ENCODE peak calls at places on chromosome 6, in ten cellular contexts. Z is MCF 10A, X is nephron progenitor cell, M is heart right ventricle, P is BJ, W is dorsolateral prefrontal cortex, R is psoas muscle, K is GM13977, B is GM10248, Y is RWPE2. O is an unnamed sample.

GRCh38 chr6:127341471-127342202 is 1.8 kb downstream of the ECHDC1 start:
- DNase-seq in X (no peak), K (peak), B (peak), M (no peak), Z (no peak), P (no peak), W (no peak), Y (no peak), R (no peak), O (no peak)

GRCh38 chr6:43456737-43457126 is 1.4 kb upstream of the DLK2 start:
- DNase-seq in M (no peak), P (no peak), Y (no peak), R (no peak), X (no peak), W (peak), K (no peak), B (no peak), Z (no peak), O (no peak)

GRCh38 chr6:29653452-29654038 is 3.3 kb upstream of the MOG start:
- DNase-seq in R (no peak), P (no peak), W (peak), M (no peak), X (peak), B (peak), Z (peak), K (peak), Y (no peak), O (no peak)

GRCh38 chr6:6788394-6789020 is 200.0 kb downstream of the LY86 start:
- DNase-seq in Z (peak), B (no peak), R (no peak), K (peak), X (no peak), M (no peak), W (no peak), P (no peak), Y (no peak), O (peak)

GRCh38 chr6:28311139-28311823 is 24.7 kb downstream of the ZSCAN31 start:
- DNase-seq in M (no peak), P (no peak), B (no peak), X (no peak), W (no peak), K (no peak), R (no peak), Z (no peak), Y (no peak), O (no peak)

GRCh38 chr6:92588126-92588525 is 831.2 kb downstream of the EPHA7 start:
- DNase-seq in P (no peak), R (no peak), Y (no peak), Z (no peak), B (no peak), M (no peak), X (no peak), K (no peak), W (no peak), O (no peak)

GRCh38 chr6:147108256-147108910 is 95.8 kb upstream of the STXBP5 start:
- DNase-seq in B (no peak), X (no peak), K (no peak), R (no peak), P (no peak), M (no peak), W (no peak), Z (no peak), Y (no peak), O (no peak)

GRCh38 chr6:104958178-104958520 is 1.2 kb downstream of the LIN28B start:
- DNase-seq in Z (no peak), K (no peak), W (no peak), Y (no peak), M (no peak), X (no peak), R (no peak), B (no peak), P (no peak), O (no peak)

GRCh38 chr6:170292111-170292777 is 1.4 kb upstream of the DLL1 start:
- DNase-seq in M (no peak), P (no peak), X (no peak), K (no peak), R (no peak), W (no peak), Z (peak), Y (no peak), B (no peak), O (peak)

GRCh38 chr6:45411959-45412358 is 34.2 kb upstream of the SUPT3H start:
- DNase-seq in Y (no peak), M (no peak), R (no peak), Z (peak), K (no peak), X (no peak), P (no peak), B (no peak), W (no peak), O (no peak)

GRCh38 chr6:47563162-47563561 is 85.6 kb downstream of the CD2AP start:
- DNase-seq in P (no peak), K (no peak), Z (no peak), Y (no peak), R (no peak), B (no peak), M (no peak), W (no peak), X (no peak), O (no peak)

GRCh38 chr6:49333345-49334120 is 129.5 kb downstream of the MMUT start:
- DNase-seq in B (no peak), K (no peak), Z (peak), P (no peak), M (no peak), W (no peak), Y (no peak), R (no peak), X (no peak), O (no peak)

GRCh38 chr6:74128536-74128935 is 432.5 kb downstream of the CD109 start:
- DNase-seq in M (no peak), Z (no peak), Y (no peak), K (no peak), X (no peak), R (no peak), P (no peak), B (no peak), W (no peak), O (no peak)

GRCh38 chr6:16316741-16317251 is 78.4 kb downstream of the GMPR start:
- DNase-seq in M (no peak), W (no peak), Y (no peak), Z (peak), K (peak), X (peak), P (no peak), B (peak), R (no peak), O (no peak)

GRCh38 chr6:129184808-129185366 is 301.9 kb downstream of the LAMA2 start:
- DNase-seq in R (no peak), Z (no peak), W (no peak), X (no peak), P (no peak), M (no peak), B (no peak), K (no peak), Y (no peak), O (no peak)

GRCh38 chr6:25054469-25054868 is 118.7 kb upstream of the RIPOR2 start:
- DNase-seq in R (no peak), Z (no peak), M (no peak), W (no peak), B (peak), K (no peak), P (peak), X (no peak), Y (no peak), O (no peak)

GRCh38 chr6:159996626-159997497 is 28.0 kb downstream of the IGF2R start:
- DNase-seq in Z (no peak), P (no peak), Y (no peak), X (no peak), R (no peak), M (no peak), B (no peak), W (no peak), K (no peak), O (no peak)

GRCh38 chr6:153032255-153032882 is 29.9 kb upstream of the MTRF1L start:
- DNase-seq in P (peak), M (no peak), B (no peak), K (no peak), R (no peak), Z (peak), W (no peak), X (no peak), Y (no peak), O (no peak)

GRCh38 chr6:159988983-159989454 is 20.1 kb downstream of the IGF2R start:
- DNase-seq in K (no peak), Z (peak), W (no peak), P (no peak), Y (no peak), M (no peak), R (no peak), X (no peak), B (no peak), O (no peak)

GRCh38 chr6:18115356-18115755 is 7.1 kb downstream of the NHLRC1 start:
- DNase-seq in B (no peak), R (no peak), X (no peak), Z (no peak), M (no peak), W (no peak), P (no peak), K (no peak), Y (no peak), O (no peak)

GRCh38 chr6:149963462-149964242 is at the start of gene ULBP1:
- DNase-seq in Z (no peak), X (peak), W (peak), R (peak), M (peak), K (peak), P (peak), B (peak), Y (peak), O (peak)

GRCh38 chr6:43708857-43709653 is 21.5 kb upstream of the MRPS18A start:
- DNase-seq in M (no peak), P (peak), Y (no peak), B (no peak), K (no peak), X (no peak), R (no peak), W (no peak), Z (peak), O (peak)

GRCh38 chr6:119284861-119285521 is 64.6 kb downstream of the MAN1A1 start:
- DNase-seq in K (no peak), B (no peak), P (no peak), Z (peak), Y (no peak), R (no peak), M (no peak), W (no peak), X (no peak), O (no peak)
- TF ChIP-seq CTCF in K (peak), B (no peak), P (peak), Z (no peak), Y (peak), R (no peak), M (no peak), W (no peak), X (no peak), O (peak)

GRCh38 chr6:113291751-113292445 is 565.2 kb upstream of the MARCKS start:
- DNase-seq in M (no peak), P (no peak), Z (no peak), Y (no peak), K (no peak), W (peak), X (no peak), B (no peak), R (no peak), O (no peak)
- TF ChIP-seq CTCF in M (no peak), P (no peak), Z (no peak), Y (no peak), K (no peak), W (no peak), X (no peak), B (no peak), R (no peak), O (no peak)

DNA sequence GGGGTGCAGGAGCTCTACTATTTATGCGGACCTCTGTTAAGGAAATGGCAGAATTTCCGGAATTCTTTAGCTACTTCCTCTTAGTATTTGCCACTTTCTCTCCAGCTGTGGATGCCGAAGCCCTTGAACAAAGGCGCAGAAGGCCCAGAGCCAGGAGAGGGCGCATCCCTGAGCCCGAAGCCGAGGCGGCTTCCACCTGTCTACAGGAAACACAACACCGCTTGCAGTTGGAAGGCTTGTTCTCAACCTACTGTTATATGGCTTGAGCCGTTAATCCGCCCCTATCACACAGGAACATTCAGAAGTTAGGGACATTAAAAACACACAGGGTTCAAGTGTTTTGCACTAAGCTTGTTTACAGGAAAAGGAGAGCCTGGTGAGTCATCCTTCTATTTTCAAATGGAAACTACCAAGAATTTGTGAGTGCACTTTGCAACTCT is 417.1 kb downstream of the BCKDHB start:
- DNase-seq in Z (no peak), X (peak), K (no peak), P (no peak), Y (no peak), M (peak), W (no peak), B (no peak), R (peak), O (no peak)
- TF ChIP-seq CTCF in Z (no peak), X (no peak), K (no peak), P (no peak), Y (no peak), M (peak), W (no peak), B (no peak), R (peak), O (no peak)

DNA sequence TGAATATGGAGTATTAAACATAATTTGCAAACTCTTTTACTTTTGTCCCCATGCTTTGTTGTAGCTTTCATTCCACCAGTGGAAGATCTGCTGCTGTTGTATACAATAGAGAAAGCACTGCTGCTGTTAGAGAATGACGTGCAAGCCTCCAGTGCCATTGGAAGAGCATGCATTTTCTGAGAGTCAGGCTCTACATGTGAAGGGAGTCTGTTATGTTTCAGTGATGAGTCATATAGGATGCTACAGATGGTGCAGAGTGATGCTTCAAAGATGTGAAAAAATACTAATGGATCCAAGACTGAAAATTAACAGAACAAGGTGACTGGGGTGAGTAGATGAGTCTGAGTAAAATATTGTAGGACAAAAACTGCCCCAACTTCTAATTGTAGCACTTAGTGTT is 22.4 kb upstream of the BACH2 start:
- DNase-seq in M (no peak), Z (no peak), P (no peak), B (no peak), R (no peak), K (no peak), X (no peak), W (no peak), Y (no peak), O (no peak)
- TF ChIP-seq CTCF in M (no peak), Z (no peak), P (no peak), B (no peak), R (no peak), K (no peak), X (no peak), W (no peak), Y (no peak), O (no peak)

GRCh38 chr6:70103798-70104197 is 199.1 kb downstream of the COL9A1 start:
- DNase-seq in Z (peak), B (no peak), Y (no peak), P (no peak), W (no peak), K (no peak), M (no peak), X (no peak), R (no peak), O (no peak)
- TF ChIP-seq CTCF in Z (peak), B (no peak), Y (peak), P (peak), W (no peak), K (peak), M (no peak), X (peak), R (peak), O (peak)

GRCh38 chr6:32149577-32149845 is 2.2 kb downstream of the PRRT1 start:
- DNase-seq in K (no peak), R (no peak), W (no peak), B (no peak), Y (no peak), Z (no peak), P (no peak), M (no peak), X (no peak), O (no peak)

GRCh38 chr6:32148289-32148688 is 3.5 kb downstream of the PRRT1 start:
- DNase-seq in B (no peak), Y (no peak), W (no peak), K (no peak), M (no peak), X (no peak), P (no peak), Z (no peak), R (no peak), O (no peak)

GRCh38 chr6:32149932-32150920 is 1.5 kb downstream of the PRRT1 start:
- DNase-seq in X (no peak), Y (no peak), B (no peak), K (no peak), P (no peak), Z (no peak), W (no peak), M (no peak), R (no peak), O (no peak)

GRCh38 chr6:32147401-32148132 is 4.2 kb downstream of the PRRT1 start:
- DNase-seq in Y (no peak), X (no peak), M (no peak), W (no peak), K (no peak), R (no peak), B (no peak), Z (no peak), P (no peak), O (no peak)

DNA sequence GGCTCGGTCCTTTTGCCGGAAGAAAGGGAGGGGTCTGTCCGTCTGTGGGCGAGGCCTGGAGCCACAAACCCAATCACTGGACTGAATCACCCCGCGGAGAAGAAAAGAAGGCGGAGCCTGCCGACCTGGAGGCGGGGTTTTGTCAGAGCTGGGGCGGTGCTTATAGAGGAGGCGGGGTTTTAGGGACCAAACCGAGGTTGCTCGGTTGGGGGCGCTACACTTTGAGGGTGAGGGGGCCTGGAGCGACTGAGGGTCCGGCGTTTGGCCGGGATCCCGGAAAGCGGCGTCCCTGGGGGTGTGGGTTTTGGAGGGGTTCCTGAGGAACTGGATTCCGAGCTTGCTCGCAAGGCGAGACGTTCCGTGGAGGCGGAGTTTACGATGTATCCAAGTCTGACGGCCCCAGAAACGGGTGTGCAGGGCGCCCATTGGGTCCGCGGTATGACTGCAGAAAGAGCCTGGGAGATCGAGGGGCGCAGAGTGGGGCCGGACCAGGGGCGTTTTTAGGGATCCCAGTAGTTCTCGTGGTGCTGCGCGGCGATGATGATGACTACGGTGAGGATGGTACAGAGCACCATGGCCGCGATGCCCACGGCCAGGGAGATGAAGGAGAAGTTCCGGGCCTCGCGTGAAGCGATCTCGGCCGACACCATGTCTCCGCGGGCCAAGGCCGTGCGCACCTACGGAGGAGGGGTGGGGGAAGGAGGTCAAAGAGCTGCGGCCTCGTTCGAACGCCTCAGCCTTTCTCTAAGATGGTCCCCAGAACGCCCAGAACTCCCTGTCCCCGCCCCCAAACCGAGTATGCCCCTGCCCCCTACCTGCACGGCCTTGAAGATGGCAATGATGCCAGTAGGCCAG is 2.8 kb downstream of the PRRT1 start:
- DNase-seq in Z (no peak), K (no peak), W (no peak), P (no peak), X (no peak), M (peak), R (peak), Y (no peak), B (no peak), O (peak)
- TF ChIP-seq CTCF in Z (no peak), K (no peak), W (no peak), P (no peak), X (no peak), M (peak), R (no peak), Y (peak), B (no peak), O (peak)

GRCh38 chr6:137845460-137845859 is 21.6 kb upstream of the TNFAIP3 start:
- DNase-seq in X (no peak), K (no peak), P (no peak), W (no peak), Z (no peak), B (no peak), Y (no peak), R (no peak), M (no peak), O (no peak)
- TF ChIP-seq CTCF in X (no peak), K (no peak), P (peak), W (no peak), Z (peak), B (no peak), Y (peak), R (no peak), M (no peak), O (peak)

DNA sequence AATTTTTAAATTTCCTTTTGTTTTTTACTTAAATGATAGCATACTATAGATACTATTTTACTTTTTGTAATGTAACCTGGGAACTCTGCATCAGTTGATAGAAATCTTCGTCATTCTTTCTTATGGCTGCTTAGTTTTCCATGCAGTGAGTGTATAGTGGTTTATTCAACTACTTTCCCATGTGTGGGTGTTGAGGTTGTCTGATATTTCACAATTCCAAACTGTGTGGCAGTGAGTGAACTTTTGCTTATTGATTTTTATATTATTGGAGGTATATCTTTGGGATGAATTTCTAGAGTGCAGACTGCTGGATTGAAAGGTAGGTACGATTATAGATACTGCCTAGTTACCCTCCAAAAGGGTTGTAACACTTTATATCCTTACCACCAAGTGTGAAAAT is 136.5 kb downstream of the CDKAL1 start:
- DNase-seq in B (no peak), M (no peak), W (no peak), K (no peak), X (no peak), Z (no peak), P (no peak), Y (no peak), R (no peak), O (no peak)
- TF ChIP-seq CTCF in B (no peak), M (no peak), W (no peak), K (no peak), X (no peak), Z (no peak), P (no peak), Y (no peak), R (no peak), O (no peak)

GRCh38 chr6:35330541-35331119 is 11.7 kb upstream of the PPARD start:
- DNase-seq in P (no peak), B (no peak), R (no peak), X (no peak), K (no peak), Z (no peak), Y (no peak), W (no peak), M (no peak), O (no peak)

GRCh38 chr6:35328108-35328723 is 14.1 kb upstream of the PPARD start:
- DNase-seq in B (no peak), K (no peak), Y (no peak), P (no peak), W (no peak), X (no peak), R (no peak), M (no peak), Z (no peak), O (no peak)

DNA sequence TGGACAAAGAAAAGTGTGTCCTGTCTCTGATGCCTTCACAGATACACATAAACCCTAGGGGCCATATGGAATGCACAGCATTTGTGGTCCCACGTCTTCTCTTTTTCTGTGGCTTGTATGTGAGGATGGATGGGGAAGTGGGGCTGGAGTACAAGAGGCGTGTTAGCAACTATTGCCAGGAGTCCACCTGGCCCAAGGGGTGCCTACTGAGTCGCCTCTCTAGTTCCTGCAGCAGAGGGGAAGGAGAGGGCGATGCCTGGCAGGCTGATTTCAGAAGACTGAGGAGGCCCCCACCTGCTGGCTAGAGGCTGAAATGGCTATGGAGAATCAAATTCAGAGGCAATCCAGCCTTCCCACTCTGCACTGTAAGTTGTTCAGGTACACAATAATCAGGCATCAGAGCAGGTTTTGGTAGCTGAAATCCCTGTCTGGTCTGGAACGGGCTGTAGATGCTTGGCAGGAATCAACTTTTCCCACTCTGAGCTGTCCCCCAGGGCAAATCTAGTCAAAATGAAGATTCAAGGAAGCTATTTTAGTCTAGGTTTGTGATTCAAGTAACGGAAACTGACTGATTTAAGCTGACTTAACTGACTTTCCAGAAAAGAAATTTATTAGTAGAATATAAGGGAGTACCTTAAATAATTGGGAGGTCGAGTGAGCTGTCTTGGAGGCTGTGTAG is 14.9 kb upstream of the PPARD start:
- DNase-seq in B (peak), Y (no peak), X (peak), P (no peak), W (peak), K (peak), Z (peak), R (no peak), M (peak), O (peak)
- TF ChIP-seq CTCF in B (peak), Y (peak), X (peak), P (peak), W (peak), K (peak), Z (peak), R (peak), M (peak), O (peak)

O was measured in CD14-positive monocyte.